ENCODE peak calls at places on chromosomes 12 and 14, in seven cellular contexts. One of them, this sample, is unnamed.

GRCh38 chr14:43243168-43243567 is 1263.9 kb downstream of the FSCB start:
- DNase-seq in GM23248: no peak
- DNase-seq in RWPE1: no peak
- DNase-seq in coronary artery: no peak
- DNase-seq in CD8-positive, alpha-beta T cell: no peak
- DNase-seq in Peyer's patch: no peak
- DNase-seq in stomach: no peak
- DNase-seq in this sample: no peak

GRCh38 chr12:126676426-126676825 is 1590.5 kb upstream of the TMEM132C start:
- DNase-seq in stomach: no peak
- DNase-seq in Peyer's patch: no peak
- DNase-seq in coronary artery: no peak
- DNase-seq in CD8-positive, alpha-beta T cell: no peak
- DNase-seq in GM23248: no peak
- DNase-seq in RWPE1: no peak
- DNase-seq in this sample: no peak

GRCh38 chr12:106566771-106567170 is 16.0 kb upstream of the RFX4 start:
- DNase-seq in CD8-positive, alpha-beta T cell: no peak
- DNase-seq in GM23248: no peak
- DNase-seq in RWPE1: no peak
- DNase-seq in coronary artery: no peak
- DNase-seq in stomach: no peak
- DNase-seq in Peyer's patch: no peak
- DNase-seq in this sample: no peak

GRCh38 chr12:11684393-11684792 is 34.9 kb downstream of the ETV6 start:
- DNase-seq in Peyer's patch: no peak
- DNase-seq in stomach: no peak
- DNase-seq in coronary artery: no peak
- DNase-seq in CD8-positive, alpha-beta T cell: no peak
- DNase-seq in RWPE1: no peak
- DNase-seq in GM23248: peak; percentile 63
- DNase-seq in this sample: no peak

GRCh38 chr12:9867531-9867930 is 1.6 kb downstream of the CLEC2B start:
- DNase-seq in stomach: no peak
- DNase-seq in CD8-positive, alpha-beta T cell: no peak
- DNase-seq in RWPE1: no peak
- DNase-seq in GM23248: peak; percentile 35
- DNase-seq in coronary artery: no peak
- DNase-seq in Peyer's patch: no peak
- DNase-seq in this sample: no peak

GRCh38 chr12:52644078-52644415 is 8.0 kb downstream of the KRT2 start:
- DNase-seq in coronary artery: peak; percentile 57
- DNase-seq in Peyer's patch: no peak
- DNase-seq in stomach: no peak
- DNase-seq in RWPE1: no peak
- DNase-seq in CD8-positive, alpha-beta T cell: no peak
- DNase-seq in GM23248: no peak
- DNase-seq in this sample: peak; percentile 26

GRCh38 chr14:65024957-65025356 is 38.3 kb downstream of the FNTB start:
- DNase-seq in stomach: no peak
- DNase-seq in RWPE1: no peak
- DNase-seq in coronary artery: no peak
- DNase-seq in GM23248: no peak
- DNase-seq in Peyer's patch: no peak
- DNase-seq in CD8-positive, alpha-beta T cell: no peak
- DNase-seq in this sample: no peak

GRCh38 chr14:42804146-42804545 is 1197.5 kb downstream of the LRFN5 start:
- DNase-seq in coronary artery: no peak
- DNase-seq in GM23248: no peak
- DNase-seq in Peyer's patch: no peak
- DNase-seq in stomach: no peak
- DNase-seq in RWPE1: no peak
- DNase-seq in CD8-positive, alpha-beta T cell: no peak
- DNase-seq in this sample: no peak

GRCh38 chr14:34843011-34843554 is 32.1 kb downstream of the BAZ1A start:
- DNase-seq in CD8-positive, alpha-beta T cell: no peak
- DNase-seq in Peyer's patch: no peak
- DNase-seq in GM23248: peak; percentile 73
- DNase-seq in coronary artery: no peak
- DNase-seq in stomach: no peak
- DNase-seq in RWPE1: peak; percentile 79
- DNase-seq in this sample: no peak

GRCh38 chr14:78291958-78292357 is 121.8 kb downstream of the NRXN3 start:
- DNase-seq in coronary artery: no peak
- DNase-seq in Peyer's patch: no peak
- DNase-seq in CD8-positive, alpha-beta T cell: no peak
- DNase-seq in stomach: no peak
- DNase-seq in RWPE1: no peak
- DNase-seq in GM23248: no peak
- DNase-seq in this sample: no peak

GRCh38 chr12:28290262-28290661 is 100.0 kb downstream of the CCDC91 start:
- DNase-seq in Peyer's patch: no peak
- DNase-seq in CD8-positive, alpha-beta T cell: no peak
- DNase-seq in stomach: no peak
- DNase-seq in GM23248: no peak
- DNase-seq in RWPE1: no peak
- DNase-seq in coronary artery: no peak
- DNase-seq in this sample: no peak

GRCh38 chr14:76720382-76720813 is 40.9 kb upstream of the VASH1 start:
- DNase-seq in GM23248: no peak
- DNase-seq in coronary artery: no peak
- DNase-seq in CD8-positive, alpha-beta T cell: no peak
- DNase-seq in stomach: peak; percentile 44
- DNase-seq in Peyer's patch: peak; percentile 59
- DNase-seq in RWPE1: peak; percentile 15
- DNase-seq in this sample: peak; percentile 36

GRCh38 chr12:52741378-52742195 is 35.6 kb downstream of the KRT76 start:
- DNase-seq in GM23248: peak; percentile 61
- DNase-seq in coronary artery: no peak
- DNase-seq in stomach: peak; percentile 47
- DNase-seq in Peyer's patch: no peak
- DNase-seq in CD8-positive, alpha-beta T cell: peak; percentile 75
- DNase-seq in RWPE1: peak; percentile 62
- DNase-seq in this sample: peak; percentile 50

DNA sequence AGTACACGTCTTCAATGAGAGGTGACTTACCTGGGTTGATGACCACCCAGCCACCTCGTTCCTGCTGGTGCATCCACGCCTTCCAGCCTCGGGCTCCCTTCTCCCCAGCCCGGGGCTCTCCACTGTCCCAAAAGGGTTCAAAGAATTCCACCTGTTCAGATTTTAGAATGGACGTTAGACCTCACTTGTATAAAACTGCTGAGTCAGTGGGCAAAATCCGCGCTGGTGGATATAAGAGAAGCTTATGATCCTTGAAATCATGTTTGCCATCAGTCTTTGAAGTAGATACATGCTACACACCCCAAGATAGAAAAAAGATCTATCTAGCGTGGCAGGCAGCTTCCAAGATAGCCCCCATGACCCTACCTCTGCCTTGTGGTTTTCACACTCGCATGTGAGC is 33.5 kb downstream of the NRDE2 start:
- DNase-seq in CD8-positive, alpha-beta T cell: no peak
- DNase-seq in GM23248: no peak
- DNase-seq in RWPE1: no peak
- DNase-seq in coronary artery: no peak
- DNase-seq in Peyer's patch: no peak
- DNase-seq in stomach: no peak
- DNase-seq in this sample: no peak
- H3K27ac ChIP-seq in CD8-positive, alpha-beta T cell: no peak overlapping the region
- H3K27ac ChIP-seq in GM23248: no peak overlapping the region
- H3K27ac ChIP-seq in RWPE1: no peak overlapping the region
- H3K27ac ChIP-seq in coronary artery: no peak overlapping the region
- H3K27ac ChIP-seq in Peyer's patch: no peak overlapping the region
- H3K27ac ChIP-seq in stomach: no peak overlapping the region
- H3K27ac ChIP-seq in this sample: no peak overlapping the region

GRCh38 chr14:81519200-81519998 is 14.3 kb downstream of the SEL1L start:
- DNase-seq in CD8-positive, alpha-beta T cell: no peak
- DNase-seq in Peyer's patch: no peak
- DNase-seq in coronary artery: no peak
- DNase-seq in RWPE1: no peak
- DNase-seq in GM23248: no peak
- DNase-seq in stomach: no peak
- DNase-seq in this sample: no peak
- H3K27ac ChIP-seq in CD8-positive, alpha-beta T cell: peak overlapping the region; percentile 9
- H3K27ac ChIP-seq in Peyer's patch: peak overlapping the region; percentile 11
- H3K27ac ChIP-seq in coronary artery: peak overlapping the region; percentile 17
- H3K27ac ChIP-seq in RWPE1: no peak overlapping the region
- H3K27ac ChIP-seq in GM23248: no peak overlapping the region
- H3K27ac ChIP-seq in stomach: peak overlapping the region; percentile 67
- H3K27ac ChIP-seq in this sample: peak overlapping the region; percentile 60

DNA sequence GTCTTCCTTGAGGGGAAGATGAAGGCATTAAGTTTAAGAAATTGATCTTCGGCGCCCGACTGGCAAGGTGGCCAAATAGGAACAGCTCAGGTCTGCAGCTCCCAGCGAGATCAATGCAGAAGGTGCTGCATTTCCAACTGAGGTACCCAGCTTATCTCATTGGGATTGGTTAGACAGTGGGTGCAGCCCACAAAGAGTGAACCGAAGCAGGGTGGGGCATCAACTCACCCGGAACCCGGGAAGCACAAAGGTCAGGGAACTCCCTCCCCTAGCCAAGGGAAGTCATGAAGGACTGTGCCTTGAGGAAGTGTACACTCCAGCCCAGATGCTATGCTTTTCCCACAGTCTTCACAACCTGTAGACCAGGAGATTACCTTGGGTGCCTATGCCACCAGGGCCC is 45.2 kb upstream of the AVPR1A start:
- DNase-seq in coronary artery: no peak
- DNase-seq in GM23248: no peak
- DNase-seq in RWPE1: no peak
- DNase-seq in stomach: no peak
- DNase-seq in CD8-positive, alpha-beta T cell: no peak
- DNase-seq in Peyer's patch: no peak
- DNase-seq in this sample: no peak
- H3K27ac ChIP-seq in coronary artery: no peak overlapping the region
- H3K27ac ChIP-seq in GM23248: no peak overlapping the region
- H3K27ac ChIP-seq in RWPE1: no peak overlapping the region
- H3K27ac ChIP-seq in stomach: no peak overlapping the region
- H3K27ac ChIP-seq in CD8-positive, alpha-beta T cell: no peak overlapping the region
- H3K27ac ChIP-seq in Peyer's patch: no peak overlapping the region
- H3K27ac ChIP-seq in this sample: no peak overlapping the region

DNA sequence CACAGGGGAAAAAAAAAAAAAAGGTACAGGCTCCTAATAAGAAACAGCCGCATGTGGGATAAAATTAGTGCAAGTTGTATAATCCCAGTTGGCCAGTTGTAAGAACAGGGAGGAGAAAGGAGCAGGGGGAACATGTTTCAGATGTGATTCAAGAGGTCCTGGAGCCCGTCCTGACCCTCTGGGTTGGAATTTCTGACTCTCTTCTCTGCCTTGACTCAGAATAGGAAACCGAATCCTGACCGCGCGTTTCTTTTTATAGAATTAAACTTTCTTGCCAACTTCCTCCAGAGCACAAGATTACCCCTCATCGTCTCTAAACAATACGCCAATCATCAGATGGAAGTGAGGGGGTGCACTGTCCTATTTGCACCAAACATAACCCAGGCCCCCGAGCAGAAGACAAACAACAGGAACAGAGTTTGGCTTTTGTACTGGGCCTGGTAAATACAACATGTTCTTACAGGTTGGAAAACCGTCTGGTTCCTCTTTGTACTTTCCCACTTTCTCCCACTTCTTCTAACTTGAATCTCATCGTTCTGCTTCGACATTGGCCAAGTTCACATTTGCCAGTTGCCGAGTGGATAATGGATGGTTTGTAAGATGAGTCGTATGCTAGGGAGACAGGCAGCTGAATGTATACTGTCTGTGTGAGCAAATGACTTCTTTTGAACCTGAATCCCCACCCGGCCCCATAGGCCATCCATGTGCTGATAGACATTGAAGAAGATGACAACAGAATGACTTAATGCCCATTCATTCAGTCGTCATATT is 42.5 kb upstream of the MED13L start:
- DNase-seq in coronary artery: peak; percentile 88
- DNase-seq in GM23248: peak; percentile 97
- DNase-seq in RWPE1: peak; percentile 72
- DNase-seq in stomach: no peak
- DNase-seq in CD8-positive, alpha-beta T cell: no peak
- DNase-seq in Peyer's patch: no peak
- DNase-seq in this sample: no peak
- H3K27ac ChIP-seq in coronary artery: peak overlapping the region; percentile 65
- H3K27ac ChIP-seq in GM23248: peak overlapping the region; percentile 94
- H3K27ac ChIP-seq in RWPE1: peak overlapping the region; percentile 96
- H3K27ac ChIP-seq in stomach: peak overlapping the region; percentile 78
- H3K27ac ChIP-seq in CD8-positive, alpha-beta T cell: no peak overlapping the region
- H3K27ac ChIP-seq in Peyer's patch: peak overlapping the region; percentile 35
- H3K27ac ChIP-seq in this sample: no peak overlapping the region

GRCh38 chr12:101939306-101939705 is 61.9 kb downstream of the DRAM1 start:
- DNase-seq in Peyer's patch: no peak
- DNase-seq in RWPE1: no peak
- DNase-seq in GM23248: no peak
- DNase-seq in CD8-positive, alpha-beta T cell: no peak
- DNase-seq in stomach: no peak
- DNase-seq in coronary artery: no peak
- DNase-seq in this sample: no peak

GRCh38 chr12:101931498-101932326 is 54.3 kb downstream of the DRAM1 start:
- DNase-seq in coronary artery: no peak
- DNase-seq in CD8-positive, alpha-beta T cell: no peak
- DNase-seq in stomach: no peak
- DNase-seq in GM23248: no peak
- DNase-seq in Peyer's patch: no peak
- DNase-seq in RWPE1: no peak
- DNase-seq in this sample: no peak

GRCh38 chr12:101939856-101940265 is 62.5 kb downstream of the DRAM1 start:
- DNase-seq in GM23248: peak; percentile 91
- DNase-seq in Peyer's patch: no peak
- DNase-seq in coronary artery: no peak
- DNase-seq in CD8-positive, alpha-beta T cell: peak; percentile 53
- DNase-seq in stomach: peak; percentile 60
- DNase-seq in RWPE1: peak; percentile 51
- DNase-seq in this sample: peak; percentile 60

GRCh38 chr12:101933866-101934514 is 56.6 kb downstream of the DRAM1 start:
- DNase-seq in stomach: no peak
- DNase-seq in GM23248: no peak
- DNase-seq in RWPE1: no peak
- DNase-seq in Peyer's patch: no peak
- DNase-seq in CD8-positive, alpha-beta T cell: no peak
- DNase-seq in coronary artery: no peak
- DNase-seq in this sample: no peak

GRCh38 chr12:101935769-101936741 is 58.7 kb downstream of the DRAM1 start:
- DNase-seq in stomach: no peak
- DNase-seq in coronary artery: peak; percentile 79
- DNase-seq in CD8-positive, alpha-beta T cell: no peak
- DNase-seq in GM23248: peak; percentile 97
- DNase-seq in Peyer's patch: no peak
- DNase-seq in RWPE1: peak; percentile 82
- DNase-seq in this sample: no peak
- H3K27ac ChIP-seq in stomach: peak overlapping the region; percentile 46
- H3K27ac ChIP-seq in coronary artery: peak overlapping the region; percentile 18
- H3K27ac ChIP-seq in CD8-positive, alpha-beta T cell: no peak overlapping the region
- H3K27ac ChIP-seq in GM23248: peak overlapping the region; percentile 94
- H3K27ac ChIP-seq in Peyer's patch: peak overlapping the region; percentile 55
- H3K27ac ChIP-seq in RWPE1: peak overlapping the region; percentile 61
- H3K27ac ChIP-seq in this sample: peak overlapping the region; percentile 51

This sample was measured in lung.